ENCODE peak calls at places on chromosome 6, in eight cellular contexts. L, T, S, X, C, H, U and E are unnamed samples.

GRCh38 chr6:18536693-18537092 is 149.5 kb downstream of the RNF144B start:
- DNase-seq in L (peak), T (no peak), S (no peak), X (no peak), C (no peak), H (no peak), U (no peak), E (no peak)

GRCh38 chr6:18213439-18213838 is 50.9 kb downstream of the DEK start:
- DNase-seq in L (no peak), T (no peak), S (no peak), X (peak), C (no peak), H (no peak), U (no peak), E (no peak)

GRCh38 chr6:124056884-124057283 is 253.2 kb downstream of the NKAIN2 start:
- DNase-seq in L (no peak), T (no peak), S (no peak), X (no peak), C (no peak), H (no peak), U (no peak), E (no peak)

GRCh38 chr6:51541847-51542246 is 545.6 kb downstream of the PKHD1 start:
- DNase-seq in L (no peak), T (peak), S (no peak), X (no peak), C (no peak), H (no peak), U (no peak), E (no peak)

GRCh38 chr6:6678185-6678671 is 89.7 kb downstream of the LY86 start:
- DNase-seq in L (peak), T (peak), S (no peak), X (no peak), C (no peak), H (no peak), U (peak), E (peak)

GRCh38 chr6:135267085-135267484 is 86.0 kb downstream of the MYB start:
- DNase-seq in L (no peak), T (no peak), S (no peak), X (no peak), C (no peak), H (no peak), U (peak), E (no peak)

GRCh38 chr6:157690441-157691210 is 132.4 kb upstream of the SNX9 start:
- DNase-seq in L (no peak), T (no peak), S (no peak), X (no peak), C (no peak), H (no peak), U (no peak), E (no peak)

GRCh38 chr6:101401792-101402617 is 8.5 kb downstream of the GRIK2 start:
- DNase-seq in L (peak), T (no peak), S (no peak), X (no peak), C (no peak), H (peak), U (no peak), E (peak)

GRCh38 chr6:44105993-44106740 is 21.1 kb downstream of the MRPL14 start:
- DNase-seq in L (no peak), T (peak), S (no peak), X (no peak), C (no peak), H (no peak), U (no peak), E (no peak)

GRCh38 chr6:138685257-138685656 is 88.3 kb upstream of the CCDC28A start:
- DNase-seq in L (no peak), T (no peak), S (no peak), X (no peak), C (no peak), H (no peak), U (no peak), E (no peak)

GRCh38 chr6:3139090-3139903 is 18.0 kb downstream of the TUBB2A start:
- DNase-seq in L (peak), T (peak), S (peak), X (no peak), C (peak), H (no peak), U (peak), E (peak)

GRCh38 chr6:166112580-166112979 is 55.1 kb downstream of the TBXT start:
- DNase-seq in L (peak), T (peak), S (peak), X (no peak), C (no peak), H (no peak), U (no peak), E (peak)

GRCh38 chr6:68779366-68779765 is 144.3 kb downstream of the ADGRB3 start:
- DNase-seq in L (no peak), T (no peak), S (no peak), X (no peak), C (no peak), H (no peak), U (no peak), E (no peak)

GRCh38 chr6:42901538-42901957 is 14.3 kb upstream of the PTCRA start:
- DNase-seq in L (peak), T (peak), S (peak), X (peak), C (peak), H (peak), U (peak), E (peak)

GRCh38 chr6:42898891-42899361 is 16.9 kb upstream of the PTCRA start:
- DNase-seq in L (peak), T (peak), S (no peak), X (peak), C (peak), H (peak), U (peak), E (peak)

GRCh38 chr6:42896178-42896719 is 16.8 kb downstream of the RPL7L1 start:
- DNase-seq in L (no peak), T (no peak), S (no peak), X (no peak), C (no peak), H (no peak), U (no peak), E (no peak)

GRCh38 chr6:42904467-42904866 is 11.4 kb upstream of the PTCRA start:
- DNase-seq in L (no peak), T (no peak), S (no peak), X (no peak), C (no peak), H (no peak), U (no peak), E (no peak)

GRCh38 chr6:42899871-42900270 is 16.0 kb upstream of the PTCRA start:
- DNase-seq in L (no peak), T (no peak), S (no peak), X (no peak), C (no peak), H (no peak), U (no peak), E (no peak)
- H3K4me3 ChIP-seq in L (no peak), T (no peak), S (no peak), X (no peak), C (no peak), H (no peak), U (no peak), E (no peak)

GRCh38 chr6:168035661-168036616 is 38.5 kb downstream of the KIF25 start:
- DNase-seq in L (peak), T (no peak), S (no peak), X (no peak), C (no peak), H (peak), U (peak), E (peak)
- H3K4me3 ChIP-seq in L (peak), T (peak), S (peak), X (no peak), C (peak), H (peak), U (peak), E (peak)

DNA sequence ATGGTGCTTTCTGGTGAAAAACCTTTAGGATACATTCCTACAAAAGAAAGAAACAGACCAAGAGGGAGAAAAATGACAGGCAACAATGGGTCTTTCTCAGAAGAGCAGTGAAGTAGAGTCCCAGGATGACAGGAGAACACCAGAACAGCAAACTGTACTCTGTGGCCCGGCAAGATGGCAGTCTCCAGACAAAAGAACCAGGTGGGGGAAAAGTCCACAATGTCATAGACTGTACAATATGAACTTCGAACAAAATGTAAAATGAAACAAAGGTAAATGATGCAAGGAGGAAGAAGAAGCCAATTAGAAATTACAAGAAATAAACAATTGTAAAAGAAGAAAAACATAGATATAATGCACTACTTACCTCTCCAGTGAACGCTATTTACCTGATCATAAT is 23.2 kb upstream of the HSF2 start:
- DNase-seq in L (no peak), T (no peak), S (no peak), X (no peak), C (no peak), H (no peak), U (no peak), E (no peak)
- H3K4me3 ChIP-seq in L (no peak), T (no peak), S (no peak), X (no peak), C (no peak), H (no peak), U (no peak), E (no peak)

GRCh38 chr6:15691250-15691869 is 28.5 kb upstream of the DTNBP1 start:
- DNase-seq in L (peak), T (peak), S (peak), X (peak), C (peak), H (peak), U (peak), E (peak)
- H3K4me3 ChIP-seq in L (peak), T (peak), S (no peak), X (no peak), C (peak), H (no peak), U (no peak), E (peak)

GRCh38 chr6:99331531-99331930 is 17.9 kb downstream of the FAXC start:
- DNase-seq in L (no peak), T (no peak), S (no peak), X (no peak), C (no peak), H (no peak), U (no peak), E (no peak)

GRCh38 chr6:99334526-99335127 is 14.8 kb downstream of the FAXC start:
- DNase-seq in L (peak), T (peak), S (peak), X (no peak), C (no peak), H (peak), U (no peak), E (peak)

GRCh38 chr6:99330159-99330558 is 19.3 kb downstream of the FAXC start:
- DNase-seq in L (peak), T (peak), S (peak), X (peak), C (peak), H (peak), U (peak), E (peak)

GRCh38 chr6:99338188-99338587 is 11.3 kb downstream of the FAXC start:
- DNase-seq in L (no peak), T (no peak), S (no peak), X (no peak), C (no peak), H (no peak), U (no peak), E (no peak)

DNA sequence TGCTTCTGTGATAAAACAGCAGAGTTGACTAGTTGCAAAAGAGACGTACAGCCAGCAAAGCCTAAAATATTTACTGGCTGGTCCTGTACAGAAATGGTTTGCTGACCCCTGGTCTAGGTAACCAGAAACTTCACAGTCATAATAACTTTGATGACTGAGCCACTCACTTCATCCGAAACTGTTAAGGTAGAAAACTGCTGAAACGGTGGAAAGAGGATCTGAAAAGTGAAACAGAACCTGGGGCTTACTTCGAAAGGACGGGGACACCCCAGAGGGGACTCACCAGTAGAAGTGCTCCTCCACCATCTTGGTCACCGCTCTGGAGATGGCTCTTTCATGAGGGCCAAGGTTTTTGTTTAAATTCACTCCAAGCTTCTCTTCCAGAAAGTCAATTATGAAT is 16.4 kb downstream of the FAXC start:
- DNase-seq in L (no peak), T (no peak), S (no peak), X (no peak), C (no peak), H (no peak), U (no peak), E (no peak)
- H3K4me3 ChIP-seq in L (no peak), T (no peak), S (no peak), X (no peak), C (no peak), H (no peak), U (no peak), E (no peak)

GRCh38 chr6:167122827-167123657 is at the start of gene CCR6:
- DNase-seq in L (no peak), T (no peak), S (no peak), X (no peak), C (no peak), H (no peak), U (no peak), E (no peak)

GRCh38 chr6:167125950-167126349 is 3.1 kb downstream of the CCR6 start:
- DNase-seq in L (no peak), T (no peak), S (no peak), X (no peak), C (no peak), H (no peak), U (no peak), E (no peak)

GRCh38 chr6:167127785-167128531 is 5.1 kb downstream of the CCR6 start:
- DNase-seq in L (no peak), T (no peak), S (no peak), X (no peak), C (no peak), H (no peak), U (no peak), E (no peak)

GRCh38 chr6:167124753-167125152 is 1.9 kb downstream of the CCR6 start:
- DNase-seq in L (no peak), T (no peak), S (no peak), X (no peak), C (no peak), H (no peak), U (no peak), E (no peak)

DNA sequence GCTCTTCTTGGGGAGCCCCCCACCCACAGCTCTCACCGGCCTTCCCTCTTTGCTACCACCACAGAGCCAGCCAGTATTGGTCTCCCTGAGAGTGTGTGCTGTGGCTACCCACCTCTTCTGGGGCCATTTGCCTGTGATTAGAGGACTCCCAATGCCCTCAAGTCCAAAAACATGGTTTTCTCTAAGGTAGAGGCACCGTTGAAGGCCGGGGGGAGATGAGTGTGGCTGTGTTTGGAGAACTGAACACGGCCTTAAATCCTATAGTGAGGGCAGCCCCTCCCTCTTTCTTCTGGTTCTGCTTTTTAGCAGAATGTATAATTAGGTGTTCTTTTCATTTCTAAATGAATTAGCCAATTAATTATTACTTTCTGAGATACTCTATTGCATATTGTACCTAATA is 2.5 kb downstream of the CCR6 start:
- DNase-seq in L (no peak), T (no peak), S (no peak), X (no peak), C (peak), H (no peak), U (no peak), E (no peak)
- H3K4me3 ChIP-seq in L (no peak), T (no peak), S (no peak), X (no peak), C (no peak), H (no peak), U (no peak), E (no peak)

GRCh38 chr6:27631614-27631925 is 158.7 kb upstream of the ZNF184 start:
- DNase-seq in L (no peak), T (no peak), S (no peak), X (no peak), C (no peak), H (no peak), U (no peak), E (no peak)
- H3K4me3 ChIP-seq in L (no peak), T (no peak), S (peak), X (no peak), C (no peak), H (no peak), U (no peak), E (peak)

GRCh38 chr6:111606620-111607115 is 990 bp upstream of the TRAF3IP2 start:
- DNase-seq in L (peak), T (no peak), S (no peak), X (no peak), C (no peak), H (no peak), U (no peak), E (no peak)
- H3K4me3 ChIP-seq in L (peak), T (peak), S (no peak), X (peak), C (peak), H (peak), U (no peak), E (peak)

GRCh38 chr6:42726026-42726425 is 3.6 kb upstream of the PRPH2 start:
- DNase-seq in L (no peak), T (no peak), S (no peak), X (no peak), C (no peak), H (no peak), U (no peak), E (no peak)

GRCh38 chr6:42724825-42725224 is 2.4 kb upstream of the PRPH2 start:
- DNase-seq in L (no peak), T (no peak), S (no peak), X (no peak), C (no peak), H (no peak), U (no peak), E (no peak)

GRCh38 chr6:42727627-42728026 is 5.2 kb upstream of the PRPH2 start:
- DNase-seq in L (no peak), T (peak), S (no peak), X (no peak), C (no peak), H (no peak), U (no peak), E (no peak)

GRCh38 chr6:42726485-42727083 is 4.2 kb upstream of the PRPH2 start:
- DNase-seq in L (peak), T (peak), S (peak), X (peak), C (peak), H (peak), U (peak), E (peak)

GRCh38 chr6:42727084-42727601 is 4.7 kb upstream of the PRPH2 start:
- DNase-seq in L (no peak), T (peak), S (no peak), X (no peak), C (no peak), H (peak), U (no peak), E (no peak)
- H3K4me3 ChIP-seq in L (peak), T (peak), S (peak), X (peak), C (peak), H (no peak), U (peak), E (no peak)

GRCh38 chr6:11246722-11247121 is 14.3 kb upstream of the NEDD9 start:
- DNase-seq in L (no peak), T (no peak), S (no peak), X (no peak), C (no peak), H (no peak), U (no peak), E (no peak)

GRCh38 chr6:11248974-11249761 is 16.7 kb upstream of the NEDD9 start:
- DNase-seq in L (no peak), T (no peak), S (no peak), X (no peak), C (no peak), H (no peak), U (no peak), E (no peak)

GRCh38 chr6:11253594-11253993 is 21.1 kb upstream of the NEDD9 start:
- DNase-seq in L (no peak), T (no peak), S (no peak), X (no peak), C (no peak), H (no peak), U (no peak), E (no peak)

GRCh38 chr6:11251553-11252358 is 19.3 kb upstream of the NEDD9 start:
- DNase-seq in L (peak), T (peak), S (peak), X (no peak), C (no peak), H (no peak), U (peak), E (peak)
- H3K4me3 ChIP-seq in L (no peak), T (no peak), S (no peak), X (no peak), C (no peak), H (no peak), U (no peak), E (no peak)